ENCODE peak calls at places on chromosomes 4 and X, in five cellular contexts. C is Caco-2, Q is nephron progenitor cell, S is choroid plexus epithelial cell, U is neural crest cell. J is an unnamed sample.

GRCh38 chr4:137343221-137343620 is 189.1 kb downstream of the PCDH18 start:
- DNase-seq in C (no peak), Q (no peak), S (peak; percentile 33), U (no peak), J (no peak)

GRCh38 chr4:108716340-108716739 is 46.5 kb downstream of the ETNPPL start:
- DNase-seq in C (no peak), Q (no peak), S (no peak), U (no peak), J (no peak)

GRCh38 chr4:150746156-150746555 is 164.2 kb downstream of the MAB21L2 start:
- DNase-seq in C (no peak), Q (no peak), S (peak; percentile 73), U (no peak), J (no peak)

GRCh38 chr4:41258783-41259182 is 2.1 kb downstream of the UCHL1 start:
- DNase-seq in C (peak; percentile 48), Q (peak; percentile 19), S (peak; percentile 87), U (no peak), J (peak; percentile 40)

GRCh38 chr4:48420172-48420571 is 63.0 kb upstream of the SLC10A4 start:
- DNase-seq in C (no peak), Q (no peak), S (no peak), U (no peak), J (no peak)

GRCh38 chr4:42331914-42332368 is 65.3 kb upstream of the SHISA3 start:
- DNase-seq in C (no peak), Q (no peak), S (peak; percentile 6), U (no peak), J (no peak)

GRCh38 chrX:2692221-2693122 is 1.4 kb downstream of the CD99 start:
- DNase-seq in C (no peak), Q (peak; percentile 29), S (peak; percentile 56), U (no peak), J (no peak)

GRCh38 chr4:140126261-140126660 is 27.7 kb downstream of the MAML3 start:
- DNase-seq in C (no peak), Q (no peak), S (no peak), U (no peak), J (no peak)

GRCh38 chr4:112523764-112524505 is 8.0 kb upstream of the NEUROG2 start:
- DNase-seq in C (peak; percentile 84), Q (peak; percentile 86), S (no peak), U (peak; percentile 75), J (peak; percentile 89)

GRCh38 chr4:48779095-48779997 is 733 bp downstream of the FRYL start:
- DNase-seq in C (peak; percentile 54), Q (peak; percentile 79), S (peak; percentile 62), U (peak; percentile 57), J (peak; percentile 55)

GRCh38 chr4:160835789-160836188 is 1328.0 kb downstream of the FSTL5 start:
- DNase-seq in C (no peak), Q (peak; percentile 18), S (peak; percentile 2), U (no peak), J (no peak)

GRCh38 chr4:6396696-6397236 is 75.6 kb downstream of the PPP2R2C start:
- DNase-seq in C (no peak), Q (no peak), S (no peak), U (no peak), J (no peak)

GRCh38 chr4:109294006-109294405 is 8.5 kb downstream of the COL25A1 start:
- DNase-seq in C (no peak), Q (peak; percentile 28), S (peak; percentile 35), U (no peak), J (peak; percentile 60)

GRCh38 chr4:86935833-86936721 is 1.3 kb downstream of the AFF1 start:
- DNase-seq in C (peak; percentile 74), Q (peak; percentile 30), S (peak; percentile 79), U (no peak), J (peak; percentile 57)

GRCh38 chrX:84339507-84340364 is 151.7 kb upstream of the RPS6KA6 start:
- DNase-seq in C (no peak), Q (no peak), S (peak; percentile 47), U (no peak), J (no peak)

GRCh38 chr4:25030283-25031076 is at the start of gene LGI2:
- DNase-seq in C (no peak), Q (peak; percentile 81), S (peak; percentile 4), U (peak; percentile 34), J (peak; percentile 72)

GRCh38 chr4:125313497-125313896 is 1.3 kb upstream of the FAT4 start:
- DNase-seq in C (no peak), Q (peak; percentile 44), S (peak; percentile 95), U (peak; percentile 57), J (peak; percentile 63)

GRCh38 chr4:8775121-8775520 is 96.5 kb downstream of the HMX1 start:
- DNase-seq in C (peak; percentile 18), Q (no peak), S (no peak), U (no peak), J (no peak)

GRCh38 chr4:112058433-112058832 is 86.8 kb upstream of the FAM241A start:
- DNase-seq in C (no peak), Q (no peak), S (peak; percentile 50), U (no peak), J (no peak)

GRCh38 chr4:90025248-90025647 is 101.9 kb upstream of the CCSER1 start:
- DNase-seq in C (no peak), Q (no peak), S (peak; percentile 18), U (no peak), J (no peak)

GRCh38 chr4:101191302-101192098 is 155.8 kb downstream of the PPP3CA start:
- DNase-seq in C (no peak), Q (no peak), S (peak; percentile 87), U (no peak), J (peak; percentile 50)

GRCh38 chr4:122773021-122773420 is 40.5 kb downstream of the BBS12 start:
- DNase-seq in C (no peak), Q (no peak), S (no peak), U (no peak), J (no peak)

GRCh38 chr4:184644553-184645307 is 4.5 kb downstream of the CASP3 start:
- DNase-seq in C (no peak), Q (no peak), S (peak; percentile 67), U (no peak), J (no peak)

GRCh38 chr4:65046496-65047101 is 623.7 kb downstream of the EPHA5 start:
- DNase-seq in C (no peak), Q (no peak), S (no peak), U (no peak), J (no peak)

GRCh38 chr4:156981262-156981661 is 9.7 kb upstream of the PDGFC start:
- DNase-seq in C (no peak), Q (no peak), S (no peak), U (no peak), J (no peak)

GRCh38 chrX:10875995-10876394 is 235.1 kb upstream of the HCCS start:
- DNase-seq in C (no peak), Q (no peak), S (no peak), U (no peak), J (no peak)

DNA sequence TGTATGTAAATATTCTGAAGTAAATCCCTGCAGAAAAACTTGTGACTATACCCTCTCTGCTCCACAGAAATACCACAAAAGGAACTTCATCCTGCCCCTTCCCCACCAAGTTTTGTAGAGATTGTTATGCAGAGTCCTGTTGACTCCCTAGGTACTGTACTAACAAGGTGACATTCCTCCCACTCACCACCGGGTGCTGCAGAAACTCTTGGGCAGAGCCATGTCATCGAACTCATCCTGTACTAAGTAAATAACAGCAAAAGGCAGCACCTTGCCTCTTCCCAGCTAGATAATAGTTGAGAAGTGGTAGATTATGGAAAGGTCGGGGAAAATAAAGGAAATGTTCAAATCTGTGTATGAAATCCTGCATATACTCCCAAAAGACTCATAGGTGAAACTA is 233.3 kb downstream of the STPG2 start:
- DNase-seq in C (no peak), Q (no peak), S (peak; percentile 0), U (no peak), J (peak; percentile 34)
- TF ChIP-seq CTCF in C (no peak), Q (no peak), S (no peak), U (peak; percentile 32), J (peak; percentile 64)

GRCh38 chr4:169757575-169758184 is at the start of gene HPF1:
- DNase-seq in C (peak; percentile 92), Q (peak; percentile 98), S (peak; percentile 85), U (peak; percentile 93), J (peak; percentile 96)
- TF ChIP-seq CTCF in C (no peak), Q (no peak), S (no peak), U (no peak), J (no peak)

DNA sequence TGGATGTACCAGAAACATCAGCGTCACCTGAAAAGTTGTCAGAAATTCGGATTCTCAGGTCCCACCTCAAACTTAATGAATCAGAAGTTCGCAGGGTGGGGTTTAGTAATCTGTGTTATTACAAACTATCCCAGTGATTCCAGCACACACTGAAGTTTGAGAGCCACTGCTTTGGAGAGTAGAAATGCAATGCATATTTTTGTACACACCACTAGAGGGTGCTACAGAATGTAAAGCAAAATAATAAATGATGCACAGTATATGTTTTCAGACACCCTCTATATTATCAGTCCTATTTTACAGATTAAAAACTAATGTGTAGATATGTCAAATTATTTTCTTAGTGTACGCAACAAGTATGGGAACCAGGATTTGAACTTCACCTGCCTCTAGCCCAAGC is 2.5 kb upstream of the MORF4L2 start:
- DNase-seq in C (no peak), Q (no peak), S (peak; percentile 58), U (no peak), J (no peak)
- TF ChIP-seq CTCF in C (peak; percentile 45), Q (peak; percentile 64), S (peak; percentile 58), U (peak; percentile 82), J (peak; percentile 38)

GRCh38 chrX:54695231-54695630 is 102.8 kb downstream of the ITIH6 start:
- DNase-seq in C (no peak), Q (no peak), S (peak; percentile 35), U (no peak), J (no peak)
- TF ChIP-seq CTCF in C (no peak), Q (no peak), S (peak; percentile 21), U (no peak), J (no peak)

GRCh38 chrX:39162322-39162721 is 361.1 kb downstream of the MID1IP1 start:
- DNase-seq in C (no peak), Q (peak; percentile 46), S (no peak), U (peak; percentile 29), J (no peak)
- TF ChIP-seq CTCF in C (no peak), Q (peak; percentile 19), S (no peak), U (peak; percentile 44), J (no peak)

GRCh38 chr4:155403886-155404285 is 27.1 kb upstream of the MAP9 start:
- DNase-seq in C (no peak), Q (no peak), S (peak; percentile 64), U (no peak), J (no peak)
- TF ChIP-seq CTCF in C (no peak), Q (no peak), S (peak; percentile 40), U (peak; percentile 70), J (no peak)

GRCh38 chrX:121322159-121322558 is 274.7 kb downstream of the GLUD2 start:
- DNase-seq in C (no peak), Q (no peak), S (peak; percentile 21), U (no peak), J (no peak)
- TF ChIP-seq CTCF in C (no peak), Q (no peak), S (peak; percentile 42), U (no peak), J (no peak)

DNA sequence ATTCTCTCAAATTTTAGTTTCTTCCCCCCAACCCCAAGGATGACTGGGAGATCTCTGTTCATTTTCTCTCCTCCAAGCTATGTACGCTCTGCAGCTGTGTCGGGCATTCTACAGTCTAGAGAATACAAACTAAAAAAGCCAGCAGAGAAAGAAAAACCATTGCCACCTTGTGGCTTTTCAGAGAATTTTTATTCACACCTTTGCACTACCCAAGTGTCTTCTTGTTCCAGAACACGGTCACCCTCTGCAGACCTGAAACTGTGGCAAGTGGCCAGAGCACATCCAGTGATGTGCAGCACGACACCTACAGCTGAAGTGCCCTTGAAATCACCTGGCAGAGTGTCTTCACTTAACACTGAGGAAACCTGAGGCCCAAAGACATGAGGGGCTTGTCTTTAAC is 68.6 kb downstream of the CHST7 start:
- DNase-seq in C (no peak), Q (no peak), S (peak; percentile 57), U (no peak), J (no peak)
- TF ChIP-seq CTCF in C (peak; percentile 27), Q (no peak), S (peak; percentile 42), U (peak; percentile 40), J (peak; percentile 12)

J was measured in WERI-Rb-1.